ENCODE peak calls at places on chromosomes 13 and 19, in ten cellular contexts. D, F, M, P, E, V, J, T, R and C are unnamed samples.

GRCh38 chr19:44499559-44499958 is 763 bp downstream of the ZNF180 start:
- DNase-seq in R (no peak), M (no peak), D (no peak), T (no peak), J (no peak), V (no peak), F (no peak), P (no peak), E (no peak), C (no peak)

GRCh38 chr13:35499131-35500051 is 22.9 kb upstream of the MAB21L1 start:
- DNase-seq in F (no peak), R (no peak), J (no peak), T (no peak), V (no peak), P (no peak), D (no peak), E (no peak), M (no peak), C (no peak)

GRCh38 chr13:37313383-37313782 is 207.9 kb upstream of the CSNK1A1L start:
- DNase-seq in T (no peak), R (no peak), V (no peak), J (no peak), D (peak; percentile 92), P (no peak), M (no peak), E (peak; percentile 71), F (no peak), C (no peak)

GRCh38 chr19:55619264-55619663 is 5.1 kb downstream of the ZNF784 start:
- DNase-seq in E (no peak), F (no peak), R (no peak), J (no peak), V (no peak), P (no peak), D (peak; percentile 80), T (no peak), M (no peak), C (no peak)

GRCh38 chr13:110850840-110851239 is 64.0 kb downstream of the ANKRD10 start:
- DNase-seq in R (no peak), V (no peak), F (no peak), P (no peak), M (no peak), D (no peak), E (no peak), J (no peak), T (no peak), C (no peak)

GRCh38 chr13:90533866-90534265 is 813.6 kb upstream of the MIR17HG start:
- DNase-seq in T (no peak), E (no peak), P (no peak), D (no peak), R (no peak), V (no peak), J (no peak), M (no peak), F (no peak), C (no peak)

GRCh38 chr19:57192993-57193392 is 1.7 kb downstream of the ZNF264 start:
- DNase-seq in R (no peak), P (no peak), D (no peak), M (no peak), J (no peak), F (no peak), V (no peak), T (no peak), E (no peak), C (no peak)

GRCh38 chr19:54448037-54448773 is 794 bp upstream of the LENG8 start:
- DNase-seq in R (peak; percentile 89), E (no peak), D (peak; percentile 60), J (peak; percentile 68), V (peak; percentile 73), P (peak; percentile 33), T (peak; percentile 60), M (peak; percentile 57), F (peak; percentile 38), C (no peak)

GRCh38 chr19:10010247-10010691 is at the start of gene COL5A3:
- DNase-seq in F (no peak), T (peak; percentile 41), P (peak; percentile 43), V (peak; percentile 11), R (peak; percentile 86), E (peak; percentile 70), J (peak; percentile 35), D (peak; percentile 80), M (peak; percentile 71), C (no peak)

GRCh38 chr13:99926014-99926731 is 45.4 kb downstream of the ZIC5 start:
- DNase-seq in F (no peak), D (peak; percentile 25), M (no peak), R (no peak), P (no peak), V (peak; percentile 30), T (no peak), E (peak; percentile 62), J (peak; percentile 61), C (no peak)

GRCh38 chr19:46600393-46601317 is 475 bp upstream of the CALM3 start:
- DNase-seq in P (peak; percentile 97), J (peak; percentile 99), V (peak; percentile 100), F (peak; percentile 99), R (peak; percentile 99), D (peak; percentile 98), M (peak; percentile 99), E (peak; percentile 99), T (peak; percentile 98), C (peak; percentile 80)
- TF ChIP-seq CTCF in P (no peak), J (no peak), V (no peak), F (no peak), R (no peak), D (no peak), M (no peak), E (no peak), T (no peak), C (no peak)

GRCh38 chr19:4061683-4062575 is 4.8 kb downstream of the ZBTB7A start:
- DNase-seq in E (no peak), R (peak; percentile 92), M (peak; percentile 22), J (peak; percentile 93), T (no peak), F (no peak), V (no peak), P (no peak), D (no peak), C (no peak)

GRCh38 chr19:4062576-4063368 is 3.9 kb downstream of the ZBTB7A start:
- DNase-seq in M (peak; percentile 31), V (no peak), P (no peak), E (no peak), R (peak; percentile 76), T (no peak), F (no peak), D (no peak), J (peak; percentile 57), C (no peak)

GRCh38 chr19:4064551-4065260 is 2.0 kb downstream of the ZBTB7A start:
- DNase-seq in E (no peak), T (peak; percentile 62), V (no peak), J (peak; percentile 68), D (no peak), R (peak; percentile 91), M (peak; percentile 73), P (no peak), F (no peak), C (no peak)

GRCh38 chr19:4064073-4064550 is 2.6 kb downstream of the ZBTB7A start:
- DNase-seq in M (peak; percentile 50), P (no peak), J (peak; percentile 52), D (no peak), V (no peak), R (peak; percentile 80), T (no peak), E (no peak), F (no peak), C (no peak)

DNA sequence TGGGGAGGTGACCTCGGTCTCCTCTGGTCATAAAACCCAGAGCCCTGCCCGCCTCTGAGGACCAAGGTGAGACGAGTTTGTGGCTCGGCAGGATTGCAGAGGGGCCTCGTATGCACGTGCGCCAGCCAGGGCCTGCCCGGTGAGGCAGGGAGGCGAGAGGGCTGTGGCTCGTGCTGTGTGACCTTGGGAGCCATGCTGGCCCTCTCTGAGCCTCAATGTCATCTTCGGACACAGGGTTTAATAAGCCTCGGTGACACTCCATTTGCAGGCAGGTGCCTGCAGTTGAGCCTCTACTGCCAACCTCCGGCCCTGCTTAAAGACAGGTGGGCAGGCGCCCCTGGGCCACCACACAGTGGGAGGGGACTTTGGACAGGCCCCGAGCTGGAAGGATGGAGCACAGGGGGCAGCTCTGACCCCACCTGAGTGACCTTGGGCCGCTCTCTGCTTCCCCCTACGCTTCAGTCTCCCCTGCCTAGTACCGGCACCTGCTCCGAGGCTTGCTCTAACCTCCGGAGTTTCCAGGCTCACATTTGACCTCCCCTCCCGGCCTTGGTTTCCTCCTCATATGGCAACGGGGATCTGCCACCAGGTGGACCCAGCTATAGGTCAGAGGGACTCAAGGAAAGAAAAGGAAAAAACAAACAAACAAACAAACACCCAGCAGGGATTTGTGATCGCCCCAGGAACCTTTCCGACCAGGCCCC is 3.2 kb downstream of the ZBTB7A start:
- DNase-seq in P (no peak), T (no peak), V (peak; percentile 38), M (peak; percentile 22), J (peak; percentile 55), D (no peak), F (no peak), R (no peak), E (no peak), C (no peak)
- TF ChIP-seq CTCF in P (no peak), T (no peak), V (no peak), M (no peak), J (no peak), D (peak; percentile 20), F (no peak), R (no peak), E (no peak), C (no peak)

GRCh38 chr13:102197193-102197592 is 204.7 kb downstream of the FGF14 start:
- DNase-seq in V (peak; percentile 9), T (peak; percentile 78), J (no peak), P (no peak), D (no peak), E (no peak), M (no peak), R (no peak), F (no peak), C (no peak)
- TF ChIP-seq CTCF in V (no peak), T (peak; percentile 64), J (no peak), P (no peak), D (peak; percentile 10), E (no peak), M (no peak), R (no peak), F (no peak), C (peak; percentile 32)

DNA sequence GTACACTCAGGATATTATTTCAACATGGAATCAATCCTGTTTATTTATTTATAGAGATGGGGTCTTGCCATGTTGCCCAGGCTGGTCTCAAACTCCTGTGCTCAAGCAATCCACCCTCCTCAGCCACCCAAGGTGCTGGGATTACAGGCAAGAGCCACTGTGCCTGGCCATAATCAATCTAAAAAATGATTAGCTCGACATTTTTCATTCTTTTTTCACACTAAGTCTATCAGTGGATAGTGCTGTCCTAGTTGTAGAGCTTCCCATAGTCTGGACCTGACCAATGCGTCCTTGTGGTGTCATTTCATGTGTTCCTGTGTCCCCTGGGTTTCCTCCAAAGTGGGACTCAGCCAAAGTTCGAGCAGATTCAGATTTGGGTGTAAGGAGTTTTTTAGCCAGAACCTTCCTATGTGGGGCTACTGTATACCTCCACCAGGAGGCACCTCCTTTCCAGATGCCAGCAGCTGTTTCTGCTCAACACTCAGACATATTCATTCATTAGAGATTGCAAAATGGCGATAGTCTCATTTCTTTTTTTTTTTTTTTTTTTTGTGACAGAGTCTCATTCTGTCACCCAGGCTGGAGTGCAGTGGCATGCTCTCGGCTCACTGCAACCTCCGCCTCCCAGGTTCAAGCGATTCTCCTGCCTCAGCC is 61.1 kb downstream of the MAP4K1 start:
- DNase-seq in P (no peak), V (peak; percentile 67), T (peak; percentile 32), F (no peak), J (no peak), E (no peak), R (no peak), D (peak; percentile 2), M (no peak), C (no peak)
- TF ChIP-seq CTCF in P (no peak), V (peak; percentile 22), T (peak; percentile 32), F (peak; percentile 42), J (no peak), E (no peak), R (no peak), D (no peak), M (no peak), C (no peak)